ENCODE peak calls at places on chromosomes 6 and 20, in four cellular contexts. D is A549, H is SK-N-SH, S is HCT116. N is an unnamed sample.

GRCh38 chr6:49252901-49253300 is 210.2 kb downstream of the MMUT start:
- DNase-seq in D (no peak), H (no peak), S (no peak), N (no peak)

GRCh38 chr20:14777571-14777970 is 440.2 kb upstream of the FLRT3 start:
- DNase-seq in D (no peak), H (no peak), S (no peak), N (no peak)

GRCh38 chr20:5834436-5835005 is 84.3 kb downstream of the SHLD1 start:
- DNase-seq in D (no peak), H (no peak), S (no peak), N (no peak)

GRCh38 chr20:52448513-52448912 is 256.9 kb upstream of the ZFP64 start:
- DNase-seq in D (no peak), H (no peak), S (no peak), N (no peak)

GRCh38 chr6:104689551-104690205 is 170.0 kb downstream of the HACE1 start:
- DNase-seq in D (no peak), H (no peak), S (peak; percentile 12), N (no peak)

GRCh38 chr20:48467622-48468021 is 360.2 kb downstream of the PREX1 start:
- DNase-seq in D (no peak), H (no peak), S (peak; percentile 31), N (peak; percentile 32)

GRCh38 chr20:51876511-51876910 is 74.2 kb upstream of the SALL4 start:
- DNase-seq in D (no peak), H (no peak), S (no peak), N (no peak)

GRCh38 chr6:99613398-99613704 is 6.7 kb downstream of the PRDM13 start:
- DNase-seq in D (peak; percentile 66), H (peak; percentile 88), S (no peak), N (peak; percentile 79)

DNA sequence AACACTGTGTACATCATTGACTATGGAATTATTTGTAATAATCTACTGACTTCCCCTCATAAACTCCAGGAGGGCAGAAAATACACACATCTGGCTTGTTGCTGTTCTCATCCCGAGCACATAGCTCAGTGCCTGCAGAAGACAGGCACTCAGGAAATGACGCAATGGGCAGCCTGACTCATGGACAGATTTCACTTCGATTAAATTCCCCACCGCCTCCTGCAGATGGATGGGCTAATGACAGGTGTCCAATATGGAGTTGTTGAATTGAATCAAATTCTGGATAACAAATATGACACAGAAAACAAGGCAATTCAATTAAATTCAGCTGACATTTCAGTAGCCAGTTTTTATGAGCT is 9.1 kb downstream of the ANKRD60 start:
- DNase-seq in D (peak; percentile 51), H (no peak), S (no peak), N (no peak)
- TF ChIP-seq MAX in D (no peak), H (no peak), S (no peak), N (no peak)

GRCh38 chr20:50191566-50192363 is 1.1 kb downstream of the CEBPB start:
- DNase-seq in D (peak; percentile 75), H (peak; percentile 85), S (no peak), N (peak; percentile 63)
- TF ChIP-seq MAX in D (no peak), H (no peak), S (no peak), N (no peak)

GRCh38 chr6:32169211-32169610 is 4.8 kb downstream of the EGFL8 start:
- DNase-seq in D (no peak), H (no peak), S (no peak), N (no peak)

GRCh38 chr6:32168807-32169206 is 4.4 kb downstream of the EGFL8 start:
- DNase-seq in D (no peak), H (no peak), S (no peak), N (no peak)

GRCh38 chr6:32171234-32171633 is 4.7 kb downstream of the AGPAT1 start:
- DNase-seq in D (no peak), H (no peak), S (no peak), N (no peak)

GRCh38 chr6:32168350-32168749 is 4.0 kb downstream of the EGFL8 start:
- DNase-seq in D (no peak), H (no peak), S (no peak), N (no peak)

GRCh38 chr6:32170294-32170693 is 5.6 kb downstream of the AGPAT1 start:
- DNase-seq in D (no peak), H (no peak), S (no peak), N (no peak)
- TF ChIP-seq MAX in D (no peak), H (no peak), S (no peak), N (no peak)

GRCh38 chr6:82551831-82552230 is 188.2 kb downstream of the TPBG start:
- DNase-seq in D (no peak), H (no peak), S (no peak), N (no peak)

GRCh38 chr6:82553863-82554531 is 190.4 kb downstream of the TPBG start:
- DNase-seq in D (no peak), H (no peak), S (no peak), N (no peak)

GRCh38 chr6:82554706-82555105 is 191.1 kb downstream of the TPBG start:
- DNase-seq in D (no peak), H (no peak), S (no peak), N (no peak)

GRCh38 chr6:82555801-82556200 is 192.2 kb downstream of the TPBG start:
- DNase-seq in D (no peak), H (no peak), S (no peak), N (no peak)
- TF ChIP-seq MAX in D (no peak), H (peak; percentile 16), S (no peak), N (no peak)

DNA sequence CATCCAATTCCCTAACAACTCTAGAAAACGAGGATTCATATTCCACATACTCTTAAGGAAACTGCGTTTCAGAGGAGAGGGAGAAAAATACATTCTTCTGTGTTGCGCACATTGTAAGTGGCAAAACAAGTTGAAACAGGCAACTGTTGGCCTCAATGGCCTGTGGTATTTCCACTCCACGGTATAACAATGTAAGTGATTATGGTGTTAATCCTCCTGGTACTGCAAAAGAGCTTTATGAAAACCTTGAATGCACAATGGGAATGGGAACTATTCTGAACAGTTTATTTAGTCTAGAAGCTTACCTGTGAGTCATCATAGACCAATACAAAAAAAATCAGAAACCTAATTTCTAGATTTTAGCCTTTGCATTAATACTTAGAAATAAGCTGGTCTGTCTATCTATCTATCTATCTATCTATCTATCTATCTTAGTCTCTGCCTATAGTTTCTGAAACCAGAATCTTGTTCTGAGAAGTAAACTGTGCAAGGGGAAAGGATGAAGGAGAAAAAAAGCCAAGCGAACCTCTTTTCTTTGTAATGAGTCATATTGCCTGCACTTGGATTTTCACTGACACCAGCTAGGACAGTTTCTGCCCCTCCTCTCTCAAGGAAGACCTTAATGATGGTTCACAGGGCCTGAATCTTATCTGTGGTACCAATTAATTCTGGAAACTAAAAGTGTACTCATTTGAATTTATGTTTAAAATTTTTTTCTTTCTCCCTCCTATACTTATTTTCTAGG is 101.5 kb downstream of the RNF144B start:
- DNase-seq in D (no peak), H (no peak), S (no peak), N (no peak)
- TF ChIP-seq MAX in D (no peak), H (no peak), S (no peak), N (no peak)

DNA sequence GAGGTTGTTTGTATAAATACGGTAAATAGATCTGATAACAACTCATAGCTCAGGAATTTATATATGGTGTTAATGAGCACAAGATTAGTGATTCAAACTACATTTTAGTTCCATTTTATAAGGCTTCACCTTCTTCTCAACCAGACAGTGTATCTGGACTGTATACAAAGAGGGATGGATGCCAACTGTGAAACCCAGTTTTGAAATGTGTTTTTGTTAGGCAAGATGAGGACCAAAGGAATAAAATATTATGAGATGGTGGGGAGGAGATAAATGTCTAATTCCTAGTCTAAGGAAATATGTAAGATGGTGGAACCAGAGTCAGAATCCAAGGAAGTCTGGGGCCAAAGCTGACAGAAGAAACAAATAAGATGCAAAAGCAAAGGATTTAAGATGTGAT is 329.0 kb downstream of the GRIK2 start:
- DNase-seq in D (no peak), H (no peak), S (no peak), N (no peak)
- TF ChIP-seq MAX in D (no peak), H (no peak), S (no peak), N (no peak)

N was measured in WTC11.